ENCODE peak calls at places on chromosomes 7 and 10, in seven cellular contexts. One of them, this sample, is unnamed.

GRCh38 chr7:118573065-118573464 is 348.6 kb downstream of the ANKRD7 start:
- DNase-seq in PC-3: no peak
- DNase-seq in HCT116: no peak
- DNase-seq in neuronal stem cell: no peak
- DNase-seq in H9: no peak
- DNase-seq in HepG2: no peak
- DNase-seq in SK-N-SH: peak; percentile 62
- DNase-seq in this sample: no peak

GRCh38 chr10:34305189-34305588 is 509.9 kb downstream of the PARD3 start:
- DNase-seq in PC-3: peak; percentile 70
- DNase-seq in HCT116: no peak
- DNase-seq in neuronal stem cell: no peak
- DNase-seq in H9: peak; percentile 88
- DNase-seq in HepG2: peak; percentile 7
- DNase-seq in SK-N-SH: no peak
- DNase-seq in this sample: peak; percentile 22

GRCh38 chr10:124346831-124347230 is 71.9 kb downstream of the OAT start:
- DNase-seq in PC-3: no peak
- DNase-seq in HCT116: no peak
- DNase-seq in neuronal stem cell: no peak
- DNase-seq in H9: peak; percentile 18
- DNase-seq in HepG2: no peak
- DNase-seq in SK-N-SH: no peak
- DNase-seq in this sample: no peak

GRCh38 chr7:108120196-108120595 is 10.0 kb downstream of the LAMB4 start:
- DNase-seq in PC-3: no peak
- DNase-seq in HCT116: no peak
- DNase-seq in neuronal stem cell: no peak
- DNase-seq in H9: no peak
- DNase-seq in HepG2: no peak
- DNase-seq in SK-N-SH: no peak
- DNase-seq in this sample: no peak

GRCh38 chr10:29370612-29371092 is 81.8 kb downstream of the LYZL1 start:
- DNase-seq in PC-3: peak; percentile 36
- DNase-seq in HCT116: no peak
- DNase-seq in neuronal stem cell: no peak
- DNase-seq in H9: no peak
- DNase-seq in HepG2: no peak
- DNase-seq in SK-N-SH: peak; percentile 73
- DNase-seq in this sample: no peak

GRCh38 chr7:39703143-39703542 is 79.8 kb downstream of the RALA start:
- DNase-seq in PC-3: no peak
- DNase-seq in HCT116: no peak
- DNase-seq in neuronal stem cell: no peak
- DNase-seq in H9: no peak
- DNase-seq in HepG2: no peak
- DNase-seq in SK-N-SH: peak; percentile 28
- DNase-seq in this sample: no peak

GRCh38 chr7:19530852-19531251 is 178.0 kb downstream of the POLR1F start:
- DNase-seq in PC-3: no peak
- DNase-seq in HCT116: no peak
- DNase-seq in neuronal stem cell: no peak
- DNase-seq in H9: no peak
- DNase-seq in HepG2: no peak
- DNase-seq in SK-N-SH: no peak
- DNase-seq in this sample: no peak

GRCh38 chr7:80199072-80199471 is 64.4 kb downstream of the GNAI1 start:
- DNase-seq in PC-3: no peak
- DNase-seq in HCT116: no peak
- DNase-seq in neuronal stem cell: no peak
- DNase-seq in H9: no peak
- DNase-seq in HepG2: no peak
- DNase-seq in SK-N-SH: no peak
- DNase-seq in this sample: no peak

GRCh38 chr7:158487546-158488224 is 99.9 kb downstream of the PTPRN2 start:
- DNase-seq in PC-3: no peak
- DNase-seq in HCT116: no peak
- DNase-seq in neuronal stem cell: no peak
- DNase-seq in H9: no peak
- DNase-seq in HepG2: no peak
- DNase-seq in SK-N-SH: no peak
- DNase-seq in this sample: no peak

GRCh38 chr10:44968101-44968886 is 8.7 kb downstream of the RASSF4 start:
- DNase-seq in PC-3: no peak
- DNase-seq in HCT116: no peak
- DNase-seq in neuronal stem cell: no peak
- DNase-seq in H9: no peak
- DNase-seq in HepG2: no peak
- DNase-seq in SK-N-SH: no peak
- DNase-seq in this sample: peak; percentile 29

DNA sequence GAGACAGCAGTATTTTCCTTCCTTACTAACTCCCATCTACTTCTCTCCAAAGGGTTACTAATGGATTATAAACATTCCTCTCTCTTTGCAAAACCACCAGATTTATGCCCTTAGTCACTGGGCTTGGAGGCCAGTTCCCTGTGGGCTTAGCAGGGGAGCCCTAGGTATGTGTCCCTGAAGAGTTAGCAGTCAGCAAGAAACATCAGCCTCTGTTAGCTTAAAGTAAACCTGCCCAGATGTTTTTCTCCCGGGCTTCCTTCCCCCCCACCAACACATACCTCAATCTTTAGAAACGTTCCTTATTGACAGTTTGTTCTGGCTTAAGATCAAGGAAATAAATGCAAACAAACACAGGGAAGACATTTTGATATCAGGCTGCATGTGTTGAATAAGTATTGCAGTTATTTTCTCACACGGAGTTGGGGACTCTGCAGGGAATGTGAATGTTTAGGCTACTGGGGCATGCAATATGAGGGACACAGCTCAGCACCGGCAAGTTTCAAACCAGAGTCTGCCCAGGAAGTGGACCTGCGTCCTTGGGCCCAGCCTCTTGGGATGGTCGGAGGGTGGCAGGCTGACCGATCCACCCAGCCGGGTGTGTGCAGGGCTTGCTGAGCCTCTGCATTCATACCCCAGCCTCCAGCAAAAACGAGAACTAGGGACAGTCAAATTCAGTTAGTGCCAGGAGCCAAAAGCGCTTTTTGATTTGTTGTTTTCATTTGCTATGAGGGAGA is 252.0 kb upstream of the GRB10 start:
- DNase-seq in PC-3: peak; percentile 71
- DNase-seq in HCT116: no peak
- DNase-seq in neuronal stem cell: no peak
- DNase-seq in H9: no peak
- DNase-seq in HepG2: no peak
- DNase-seq in SK-N-SH: no peak
- DNase-seq in this sample: no peak
- H3K27ac ChIP-seq in PC-3: peak overlapping the region; percentile 21
- H3K27ac ChIP-seq in HCT116: no peak overlapping the region
- H3K27ac ChIP-seq in neuronal stem cell: no peak overlapping the region
- H3K27ac ChIP-seq in H9: no peak overlapping the region
- H3K27ac ChIP-seq in HepG2: no peak overlapping the region
- H3K27ac ChIP-seq in SK-N-SH: no peak overlapping the region
- H3K27ac ChIP-seq in this sample: no peak overlapping the region

DNA sequence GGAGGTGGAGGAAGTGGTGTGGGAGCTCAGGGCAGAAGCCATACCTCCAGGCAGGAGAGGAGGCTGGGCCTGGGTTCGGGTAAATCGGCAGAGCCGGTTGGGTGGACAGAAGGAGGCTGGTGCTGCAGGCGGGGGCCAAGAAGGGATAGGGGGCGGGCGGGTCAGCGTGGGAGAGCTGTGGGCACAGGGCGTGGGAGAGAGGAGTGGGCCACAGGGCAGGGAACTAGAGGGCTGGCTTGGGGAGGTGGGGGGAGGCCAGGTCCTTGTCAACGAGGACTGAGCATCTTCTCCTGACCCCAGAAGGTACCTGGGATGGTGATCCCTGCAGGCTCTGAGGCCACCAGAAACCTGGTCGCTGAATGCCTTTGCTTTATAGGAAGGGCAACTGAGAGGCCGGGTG is 11.9 kb downstream of the LAT2 start:
- DNase-seq in PC-3: no peak
- DNase-seq in HCT116: no peak
- DNase-seq in neuronal stem cell: no peak
- DNase-seq in H9: no peak
- DNase-seq in HepG2: no peak
- DNase-seq in SK-N-SH: no peak
- DNase-seq in this sample: no peak
- H3K9ac ChIP-seq in PC-3: no peak overlapping the region
- H3K9ac ChIP-seq in HCT116: no peak overlapping the region
- H3K9ac ChIP-seq in neuronal stem cell: no peak overlapping the region
- H3K9ac ChIP-seq in H9: no peak overlapping the region
- H3K9ac ChIP-seq in HepG2: no peak overlapping the region
- H3K9ac ChIP-seq in SK-N-SH: no peak overlapping the region
- H3K9ac ChIP-seq in this sample: no peak overlapping the region

DNA sequence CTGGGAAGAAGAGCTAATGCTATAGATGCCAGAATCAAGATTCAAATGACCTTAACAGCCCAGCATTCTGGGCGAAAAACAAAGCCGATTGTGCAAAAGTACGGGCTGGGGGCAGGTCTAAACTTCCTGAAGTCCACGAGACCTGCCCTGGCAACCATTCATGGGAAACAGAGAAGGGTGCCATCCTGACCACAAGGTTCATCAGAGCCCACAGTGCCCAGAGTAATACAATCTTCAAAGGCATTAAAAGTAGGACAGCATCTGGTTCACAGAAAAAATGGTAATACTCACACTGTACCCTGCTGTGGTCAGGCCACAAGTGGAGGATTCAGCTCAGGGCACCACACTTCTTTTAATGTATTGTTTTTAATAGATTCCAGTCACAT is 36.1 kb downstream of the SORBS1 start:
- DNase-seq in PC-3: no peak
- DNase-seq in HCT116: no peak
- DNase-seq in neuronal stem cell: no peak
- DNase-seq in H9: no peak
- DNase-seq in HepG2: no peak
- DNase-seq in SK-N-SH: no peak
- DNase-seq in this sample: no peak
- H3K4me1 ChIP-seq in PC-3: peaks cover 10% of the 10 kb centered on the region
- H3K4me1 ChIP-seq in HCT116: peaks cover 2% of the 10 kb centered on the region
- H3K4me1 ChIP-seq in neuronal stem cell: peaks cover 5% of the 10 kb centered on the region
- H3K4me1 ChIP-seq in H9: peaks cover 8% of the 10 kb centered on the region
- H3K4me1 ChIP-seq in HepG2: peaks cover 37% of the 10 kb centered on the region
- H3K4me1 ChIP-seq in SK-N-SH: no peaks in the 10 kb centered on the region
- H3K4me1 ChIP-seq in this sample: peaks cover 3% of the 10 kb centered on the region

GRCh38 chr7:28151965-28152364 is 28.6 kb downstream of the JAZF1 start:
- DNase-seq in PC-3: peak; percentile 60
- DNase-seq in HCT116: no peak
- DNase-seq in neuronal stem cell: no peak
- DNase-seq in H9: no peak
- DNase-seq in HepG2: no peak
- DNase-seq in SK-N-SH: no peak
- DNase-seq in this sample: no peak
- H3K27ac ChIP-seq in PC-3: peak overlapping the region; percentile 65
- H3K27ac ChIP-seq in HCT116: no peak overlapping the region
- H3K27ac ChIP-seq in neuronal stem cell: no peak overlapping the region
- H3K27ac ChIP-seq in H9: no peak overlapping the region
- H3K27ac ChIP-seq in HepG2: no peak overlapping the region
- H3K27ac ChIP-seq in SK-N-SH: no peak overlapping the region
- H3K27ac ChIP-seq in this sample: no peak overlapping the region

GRCh38 chr7:105934577-105935185 is 28.4 kb upstream of the CDHR3 start:
- DNase-seq in PC-3: peak; percentile 16
- DNase-seq in HCT116: peak; percentile 7
- DNase-seq in neuronal stem cell: peak; percentile 15
- DNase-seq in H9: peak; percentile 56
- DNase-seq in HepG2: peak; percentile 64
- DNase-seq in SK-N-SH: peak; percentile 65
- DNase-seq in this sample: no peak
- H3K9ac ChIP-seq in PC-3: no peak overlapping the region
- H3K9ac ChIP-seq in HCT116: no peak overlapping the region
- H3K9ac ChIP-seq in neuronal stem cell: no peak overlapping the region
- H3K9ac ChIP-seq in H9: no peak overlapping the region
- H3K9ac ChIP-seq in HepG2: no peak overlapping the region
- H3K9ac ChIP-seq in SK-N-SH: no peak overlapping the region
- H3K9ac ChIP-seq in this sample: no peak overlapping the region

GRCh38 chr7:51249187-51249945 is 67.2 kb downstream of the COBL start:
- DNase-seq in PC-3: peak; percentile 79
- DNase-seq in HCT116: peak; percentile 63
- DNase-seq in neuronal stem cell: no peak
- DNase-seq in H9: no peak
- DNase-seq in HepG2: no peak
- DNase-seq in SK-N-SH: no peak
- DNase-seq in this sample: no peak
- H3K4me1 ChIP-seq in PC-3: peaks cover 17% of the 10 kb centered on the region
- H3K4me1 ChIP-seq in HCT116: peaks cover 19% of the 10 kb centered on the region
- H3K4me1 ChIP-seq in neuronal stem cell: no peaks in the 10 kb centered on the region
- H3K4me1 ChIP-seq in H9: no peaks in the 10 kb centered on the region
- H3K4me1 ChIP-seq in HepG2: peaks cover 20% of the 10 kb centered on the region
- H3K4me1 ChIP-seq in SK-N-SH: no peaks in the 10 kb centered on the region
- H3K4me1 ChIP-seq in this sample: no peaks in the 10 kb centered on the region

DNA sequence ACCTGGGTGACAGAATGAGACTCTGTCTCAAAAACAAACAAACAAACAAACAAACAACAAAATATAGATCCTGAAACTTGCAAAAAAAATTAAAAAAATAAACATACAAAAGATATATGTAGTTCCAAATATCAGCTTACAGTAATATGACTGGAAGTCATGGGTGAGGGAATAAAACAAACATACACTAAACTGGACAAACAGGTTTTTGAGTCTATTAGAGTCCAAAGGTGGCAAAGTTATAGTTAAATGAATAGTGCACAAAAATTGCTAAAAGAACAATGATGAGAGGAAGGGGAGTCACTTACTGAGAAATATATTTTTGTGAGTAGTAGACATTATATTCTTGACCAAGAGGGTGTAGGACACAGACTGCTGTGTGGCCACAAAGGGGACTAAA is 16.7 kb upstream of the RSBN1L start:
- DNase-seq in PC-3: peak; percentile 81
- DNase-seq in HCT116: no peak
- DNase-seq in neuronal stem cell: no peak
- DNase-seq in H9: no peak
- DNase-seq in HepG2: no peak
- DNase-seq in SK-N-SH: no peak
- DNase-seq in this sample: no peak
- H3K27ac ChIP-seq in PC-3: peak overlapping the region; percentile 81
- H3K27ac ChIP-seq in HCT116: peak overlapping the region; percentile 23
- H3K27ac ChIP-seq in neuronal stem cell: no peak overlapping the region
- H3K27ac ChIP-seq in H9: no peak overlapping the region
- H3K27ac ChIP-seq in HepG2: no peak overlapping the region
- H3K27ac ChIP-seq in SK-N-SH: no peak overlapping the region
- H3K27ac ChIP-seq in this sample: peak overlapping the region; percentile 66

GRCh38 chr7:12534046-12534445 is 36.5 kb upstream of the SCIN start:
- DNase-seq in PC-3: no peak
- DNase-seq in HCT116: no peak
- DNase-seq in neuronal stem cell: no peak
- DNase-seq in H9: no peak
- DNase-seq in HepG2: no peak
- DNase-seq in SK-N-SH: no peak
- DNase-seq in this sample: no peak
- H3K9ac ChIP-seq in PC-3: no peak overlapping the region
- H3K9ac ChIP-seq in HCT116: no peak overlapping the region
- H3K9ac ChIP-seq in neuronal stem cell: no peak overlapping the region
- H3K9ac ChIP-seq in H9: no peak overlapping the region
- H3K9ac ChIP-seq in HepG2: no peak overlapping the region
- H3K9ac ChIP-seq in SK-N-SH: no peak overlapping the region
- H3K9ac ChIP-seq in this sample: no peak overlapping the region

GRCh38 chr7:130393799-130394411 is 13.6 kb downstream of the CPA1 start:
- DNase-seq in PC-3: no peak
- DNase-seq in HCT116: no peak
- DNase-seq in neuronal stem cell: no peak
- DNase-seq in H9: no peak
- DNase-seq in HepG2: no peak
- DNase-seq in SK-N-SH: no peak
- DNase-seq in this sample: no peak
- H3K4me1 ChIP-seq in PC-3: no peaks in the 10 kb centered on the region
- H3K4me1 ChIP-seq in HCT116: no peaks in the 10 kb centered on the region
- H3K4me1 ChIP-seq in neuronal stem cell: peaks cover 14% of the 10 kb centered on the region
- H3K4me1 ChIP-seq in H9: no peaks in the 10 kb centered on the region
- H3K4me1 ChIP-seq in HepG2: no peaks in the 10 kb centered on the region
- H3K4me1 ChIP-seq in SK-N-SH: no peaks in the 10 kb centered on the region
- H3K4me1 ChIP-seq in this sample: no peaks in the 10 kb centered on the region